ENCODE peak calls at places on chromosomes 11 and 22, in four cellular contexts. H, S, P and O are unnamed samples.

GRCh38 chr11:121391914-121392313 is 60.2 kb upstream of the SORL1 start:
- DNase-seq in H (no peak), S (no peak), P (no peak), O (no peak)

GRCh38 chr11:66981976-66982578 is 7.0 kb downstream of the C11orf86 start:
- DNase-seq in H (peak), S (no peak), P (no peak), O (peak)

GRCh38 chr22:38709306-38709705 is 3.6 kb downstream of the GTPBP1 start:
- DNase-seq in H (no peak), S (no peak), P (no peak), O (no peak)

GRCh38 chr11:104764718-104765045 is 133.6 kb downstream of the CASP12 start:
- DNase-seq in H (no peak), S (no peak), P (no peak), O (no peak)

GRCh38 chr11:44943696-44944095 is 7.0 kb downstream of the TP53I11 start:
- DNase-seq in H (no peak), S (no peak), P (no peak), O (no peak)

GRCh38 chr22:23626286-23626975 is 5.7 kb downstream of the DRICH1 start:
- DNase-seq in H (no peak), S (no peak), P (no peak), O (no peak)

GRCh38 chr22:40426671-40427070 is 56.3 kb downstream of the SGSM3 start:
- DNase-seq in H (no peak), S (no peak), P (no peak), O (no peak)

GRCh38 chr11:13878077-13878476 is 84.4 kb upstream of the SPON1 start:
- DNase-seq in H (no peak), S (no peak), P (no peak), O (no peak)

GRCh38 chr11:128759597-128759996 is 65.7 kb downstream of the FLI1 start:
- DNase-seq in H (no peak), S (no peak), P (no peak), O (no peak)

GRCh38 chr11:87879118-87879517 is 296.1 kb downstream of the RAB38 start:
- DNase-seq in H (no peak), S (no peak), P (no peak), O (no peak)

GRCh38 chr22:48146426-48146825 is 1384.0 kb downstream of the TBC1D22A start:
- DNase-seq in H (no peak), S (no peak), P (no peak), O (no peak)

GRCh38 chr11:118153516-118153915 is 893 bp upstream of the SCN4B start:
- DNase-seq in H (no peak), S (no peak), P (no peak), O (no peak)

GRCh38 chr22:23072035-23072910 is 2.0 kb downstream of the GNAZ start:
- DNase-seq in H (no peak), S (no peak), P (no peak), O (no peak)

GRCh38 chr11:100550910-100551309 is 136.2 kb upstream of the ARHGAP42 start:
- DNase-seq in H (no peak), S (no peak), P (no peak), O (no peak)

GRCh38 chr11:26726960-26727359 is 5.1 kb upstream of the SLC5A12 start:
- DNase-seq in H (no peak), S (no peak), P (no peak), O (no peak)

GRCh38 chr11:26734706-26735105 is 12.8 kb upstream of the SLC5A12 start:
- DNase-seq in H (no peak), S (no peak), P (no peak), O (no peak)

DNA sequence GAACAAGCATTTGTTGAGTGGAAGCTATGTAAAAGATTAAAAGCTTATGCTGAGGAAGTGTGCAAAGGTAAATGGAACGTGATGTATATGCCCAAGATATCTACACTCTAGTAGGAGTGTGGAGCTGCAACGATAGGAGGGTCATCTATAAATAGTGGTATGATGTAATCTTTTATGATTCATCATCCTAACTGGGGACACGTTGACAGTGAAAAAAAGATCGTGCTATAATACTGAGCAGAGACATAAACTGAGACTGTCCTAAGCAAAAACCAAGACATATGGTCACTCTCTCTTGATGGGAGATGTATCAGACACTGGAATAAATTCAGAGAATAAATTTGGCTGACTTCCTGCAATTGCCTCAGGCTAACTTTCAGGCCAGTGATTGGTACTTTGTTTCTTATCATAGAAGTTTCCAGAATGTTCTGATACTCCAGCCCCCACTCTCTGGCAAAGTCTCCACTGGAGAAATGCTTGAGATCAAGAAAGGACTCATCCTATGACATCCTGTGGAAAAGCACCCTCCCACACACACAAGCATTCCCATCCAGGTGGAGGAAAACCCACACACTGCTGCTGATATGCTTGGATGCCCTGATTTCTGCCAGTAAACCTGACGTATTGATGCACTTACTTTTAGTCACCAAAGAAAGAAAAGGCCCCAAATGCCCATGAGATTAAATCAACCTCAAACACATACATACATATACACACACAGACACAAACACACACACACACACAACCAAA is 9.0 kb upstream of the SLC5A12 start:
- DNase-seq in H (peak), S (no peak), P (no peak), O (no peak)
- TF ChIP-seq TEAD4 in H (no peak), S (no peak), P (no peak), O (no peak)

DNA sequence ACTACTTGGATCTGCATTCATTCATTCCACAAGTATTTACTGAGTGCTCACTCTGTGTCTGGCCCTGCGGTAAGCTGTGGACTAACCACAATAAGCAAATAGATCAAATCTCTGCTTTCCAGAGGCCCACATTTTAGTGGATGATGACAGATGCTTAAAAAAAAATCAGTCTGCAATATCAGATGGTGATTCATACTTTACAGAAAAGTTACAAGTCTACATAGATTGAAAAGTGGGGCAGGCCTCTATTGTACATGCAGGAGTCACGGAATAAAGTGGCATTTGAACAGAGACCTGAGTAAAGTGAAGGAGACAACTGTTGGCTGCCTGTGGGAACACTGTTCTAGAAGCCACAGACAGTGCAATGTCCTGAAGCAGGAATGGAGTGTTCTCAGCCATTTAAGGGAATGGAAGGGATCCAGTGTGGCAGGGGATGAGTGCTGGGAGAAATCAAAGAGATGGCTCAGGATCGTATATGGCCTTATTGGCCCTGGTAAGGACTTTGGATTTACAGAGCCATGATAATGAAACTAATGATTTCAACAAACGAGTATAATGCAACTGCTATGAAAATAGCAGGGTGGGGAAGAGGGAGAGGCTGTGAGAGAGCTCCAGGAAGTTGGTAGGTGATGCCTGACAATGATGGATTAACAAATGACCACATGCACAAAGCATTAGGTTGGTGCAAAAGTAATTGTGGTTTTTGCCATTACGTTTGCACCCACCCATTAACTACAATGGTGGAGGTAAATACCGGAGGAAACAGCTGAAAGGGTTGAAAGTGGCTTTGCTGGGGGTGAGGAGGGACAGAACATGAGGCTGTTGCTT is 31.1 kb downstream of the TMEM45B start:
- DNase-seq in H (no peak), S (no peak), P (no peak), O (no peak)
- TF ChIP-seq TEAD4 in H (peak), S (no peak), P (no peak), O (no peak)

DNA sequence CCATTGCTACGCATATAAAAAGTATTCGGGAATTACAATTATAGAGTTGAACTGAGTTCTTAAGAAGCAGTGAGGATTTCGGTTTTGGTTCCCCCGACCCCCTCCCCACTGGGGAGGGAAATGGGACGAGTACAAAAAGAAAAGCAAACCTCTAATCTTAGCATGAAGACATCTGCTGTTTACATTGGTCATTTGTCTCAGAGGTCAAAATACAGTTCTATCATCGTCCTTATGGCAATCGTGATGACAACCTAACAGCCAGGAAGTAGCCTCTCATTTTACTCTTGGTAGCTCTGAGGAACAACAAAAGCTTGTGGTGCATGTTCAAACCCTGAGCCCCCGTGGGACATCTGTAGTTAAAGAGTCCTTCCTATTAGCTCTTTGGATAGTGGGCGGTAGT is 3.2 kb upstream of the PRSS23 start:
- DNase-seq in H (no peak), S (no peak), P (no peak), O (no peak)
- TF ChIP-seq TEAD4 in H (no peak), S (no peak), P (no peak), O (no peak)

GRCh38 chr22:44739024-44739423 is 13.4 kb upstream of the ARHGAP8 start:
- DNase-seq in H (peak), S (no peak), P (no peak), O (no peak)
- TF ChIP-seq TEAD4 in H (no peak), S (no peak), P (no peak), O (no peak)

GRCh38 chr22:29011200-29011867 is 50.3 kb downstream of the C22orf31 start:
- DNase-seq in H (no peak), S (no peak), P (no peak), O (no peak)
- TF ChIP-seq TEAD4 in H (no peak), S (no peak), P (no peak), O (no peak)

GRCh38 chr11:16166571-16166970 is 189.8 kb downstream of the SOX6 start:
- DNase-seq in H (no peak), S (no peak), P (no peak), O (no peak)
- TF ChIP-seq TEAD4 in H (no peak), S (no peak), P (no peak), O (no peak)

GRCh38 chr11:108233277-108233945 is 10.5 kb downstream of the ATM start:
- DNase-seq in H (no peak), S (no peak), P (no peak), O (peak)
- TF ChIP-seq TEAD4 in H (no peak), S (no peak), P (no peak), O (no peak)

DNA sequence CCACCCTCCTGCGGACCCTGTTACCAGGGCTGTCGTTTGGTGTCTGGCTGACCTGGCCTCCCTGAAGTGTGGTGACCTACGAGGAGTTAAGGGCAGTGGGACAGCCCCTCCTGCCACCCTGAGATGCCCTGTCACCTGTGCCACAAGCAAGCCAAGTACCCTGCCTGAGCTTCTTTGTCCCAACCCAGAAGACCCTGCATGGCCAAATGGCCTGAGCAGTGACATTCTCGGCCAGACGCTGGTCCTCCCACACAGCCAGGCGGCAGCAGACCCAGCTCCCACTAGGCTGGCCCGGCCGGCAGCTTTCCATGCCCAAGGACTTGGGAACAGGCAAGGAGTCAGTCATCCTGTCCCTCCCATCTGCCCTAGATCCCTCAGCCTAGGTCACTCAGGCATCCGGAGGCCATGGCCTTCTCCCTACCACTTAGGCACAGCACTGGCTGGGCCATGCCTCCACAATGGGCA is 7.6 kb downstream of the ARVCF start:
- DNase-seq in H (peak), S (no peak), P (no peak), O (no peak)
- TF ChIP-seq TEAD4 in H (no peak), S (no peak), P (no peak), O (no peak)

DNA sequence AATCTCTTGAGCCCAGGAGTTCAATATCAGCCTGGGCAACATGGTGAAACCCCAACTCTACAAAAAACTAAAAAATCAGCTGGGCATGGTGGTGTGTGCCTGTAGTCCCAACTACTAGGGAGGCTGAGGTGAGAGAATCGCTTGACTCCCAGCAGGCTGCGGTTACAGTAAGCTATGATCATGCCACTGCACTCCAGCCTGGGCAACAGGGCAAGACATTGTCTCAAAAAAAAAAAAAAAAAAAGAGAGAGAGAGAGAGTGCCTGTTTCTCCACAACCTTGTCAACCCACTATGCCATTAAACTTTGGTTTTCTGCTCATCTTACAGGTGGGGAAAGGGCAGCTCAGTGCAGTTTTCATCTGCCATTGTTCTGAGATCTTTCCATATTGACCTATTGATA is 5.1 kb downstream of the FOLR3 start:
- DNase-seq in H (no peak), S (no peak), P (no peak), O (no peak)
- TF ChIP-seq TEAD4 in H (no peak), S (no peak), P (no peak), O (no peak)

GRCh38 chr11:79159657-79160450 is 281.0 kb downstream of the TENM4 start:
- DNase-seq in H (no peak), S (no peak), P (no peak), O (no peak)

GRCh38 chr11:79165908-79166307 is 274.9 kb downstream of the TENM4 start:
- DNase-seq in H (no peak), S (no peak), P (no peak), O (no peak)

GRCh38 chr11:79157738-79158137 is 283.1 kb downstream of the TENM4 start:
- DNase-seq in H (no peak), S (no peak), P (no peak), O (no peak)

GRCh38 chr11:79156031-79156430 is 284.8 kb downstream of the TENM4 start:
- DNase-seq in H (no peak), S (no peak), P (no peak), O (no peak)

GRCh38 chr11:79160786-79161403 is 279.9 kb downstream of the TENM4 start:
- DNase-seq in H (no peak), S (no peak), P (no peak), O (no peak)
- TF ChIP-seq TEAD4 in H (no peak), S (no peak), P (no peak), O (no peak)